ENCODE peak calls at places on chromosomes 7 and 10, in nine cellular contexts. F, M, G, U, J, D, R, V and K are unnamed samples.

GRCh38 chr7:105594034-105594433 is 12.7 kb upstream of the EFCAB10 start:
- DNase-seq in D (no peak), F (no peak), V (no peak), M (no peak), G (no peak), U (peak), R (no peak), J (no peak), K (no peak)

GRCh38 chr7:2465928-2466327 is 10.3 kb downstream of the GRIFIN start:
- DNase-seq in J (no peak), M (no peak), U (peak), G (no peak), R (no peak), V (no peak), F (no peak), D (no peak), K (no peak)

GRCh38 chr10:52949899-52950298 is 177.3 kb upstream of the MBL2 start:
- DNase-seq in J (no peak), D (no peak), R (no peak), V (peak), U (no peak), F (peak), G (no peak), M (no peak), K (no peak)

GRCh38 chr7:128037081-128037480 is 5.8 kb upstream of the LRRC4 start:
- DNase-seq in R (no peak), M (no peak), J (no peak), F (no peak), V (no peak), U (no peak), D (no peak), G (no peak), K (no peak)

GRCh38 chr10:80407836-80408197 is 534 bp upstream of the PRXL2A start:
- DNase-seq in D (no peak), J (no peak), R (no peak), F (no peak), G (no peak), V (peak), U (no peak), M (no peak), K (no peak)

GRCh38 chr10:133079836-133080682 is 7.7 kb upstream of the ADGRA1 start:
- DNase-seq in R (no peak), J (no peak), G (no peak), U (no peak), M (no peak), F (peak), D (no peak), V (no peak), K (peak)

GRCh38 chr7:494261-494687 is 25.4 kb downstream of the PDGFA start:
- DNase-seq in G (peak), U (no peak), V (no peak), R (no peak), M (no peak), J (no peak), D (no peak), F (no peak), K (no peak)

GRCh38 chr10:63707254-63707910 is 186.2 kb downstream of the REEP3 start:
- DNase-seq in J (no peak), V (peak), D (no peak), F (no peak), R (peak), U (no peak), M (no peak), G (peak), K (no peak)

GRCh38 chr10:74967850-74968620 is 141.6 kb downstream of the KAT6B start:
- DNase-seq in M (no peak), F (no peak), U (no peak), J (no peak), G (no peak), V (no peak), D (no peak), R (no peak), K (no peak)

GRCh38 chr10:91774571-91774970 is 23.7 kb upstream of the TNKS2 start:
- DNase-seq in U (no peak), D (no peak), R (no peak), F (no peak), J (no peak), G (no peak), V (no peak), M (no peak), K (no peak)

GRCh38 chr10:86599729-86600128 is 54.6 kb upstream of the OPN4 start:
- DNase-seq in M (peak), R (no peak), V (peak), D (peak), F (peak), U (peak), G (no peak), J (no peak), K (no peak)

GRCh38 chr10:132497083-132497680 is 40.4 kb upstream of the INPP5A start:
- DNase-seq in J (no peak), F (no peak), U (no peak), R (no peak), D (no peak), G (no peak), V (no peak), M (no peak), K (no peak)

GRCh38 chr10:34498821-34499220 is 316.3 kb downstream of the PARD3 start:
- DNase-seq in J (no peak), F (no peak), R (no peak), U (no peak), D (no peak), G (no peak), V (no peak), M (no peak), K (no peak)

GRCh38 chr7:69764681-69765080 is 166.4 kb downstream of the AUTS2 start:
- DNase-seq in D (no peak), J (no peak), F (no peak), R (no peak), V (no peak), M (no peak), U (no peak), G (no peak), K (no peak)

GRCh38 chr10:28842321-28842720 is 165.0 kb downstream of the BAMBI start:
- DNase-seq in F (no peak), D (no peak), G (no peak), M (no peak), U (no peak), J (no peak), R (peak), V (no peak), K (no peak)

GRCh38 chr10:130810856-130811255 is 500.7 kb downstream of the TCERG1L start:
- DNase-seq in V (no peak), G (no peak), J (no peak), M (peak), U (peak), R (no peak), D (no peak), F (no peak), K (no peak)

GRCh38 chr10:100621360-100622205 is 85.8 kb downstream of the HIF1AN start:
- DNase-seq in M (no peak), F (no peak), D (no peak), U (no peak), R (peak), V (no peak), J (peak), G (no peak), K (no peak)

GRCh38 chr10:109647627-109648026 is 275.7 kb downstream of the XPNPEP1 start:
- DNase-seq in F (no peak), R (no peak), V (no peak), G (no peak), U (no peak), M (no peak), D (no peak), J (no peak), K (no peak)

GRCh38 chr7:10973942-10974716 is 457 bp downstream of the PHF14 start:
- DNase-seq in G (peak), M (no peak), V (peak), F (peak), U (peak), D (peak), J (peak), R (peak), K (peak)

GRCh38 chr7:141356096-141356495 is 195.1 kb upstream of the AGK start:
- DNase-seq in G (no peak), V (no peak), F (no peak), J (no peak), M (no peak), R (no peak), D (no peak), U (no peak), K (no peak)

GRCh38 chr10:107317592-107317991 is 153.1 kb upstream of the SORCS1 start:
- DNase-seq in U (no peak), J (no peak), R (no peak), G (no peak), F (no peak), V (no peak), M (no peak), D (no peak), K (no peak)

GRCh38 chr10:120948889-120949382 is 97.8 kb downstream of the WDR11 start:
- DNase-seq in F (peak), D (peak), U (no peak), J (peak), V (peak), G (peak), R (peak), M (peak), K (peak)
- TF ChIP-seq CTCF in F (peak), D (no peak), U (peak), J (peak), V (peak), G (peak), R (peak), M (peak), K (peak)

GRCh38 chr7:137684316-137684715 is 162.5 kb downstream of the DGKI start:
- DNase-seq in R (no peak), F (no peak), J (no peak), V (no peak), D (no peak), G (no peak), U (no peak), M (no peak), K (no peak)
- TF ChIP-seq CTCF in R (no peak), F (no peak), J (no peak), V (no peak), D (no peak), G (no peak), U (no peak), M (no peak), K (no peak)

DNA sequence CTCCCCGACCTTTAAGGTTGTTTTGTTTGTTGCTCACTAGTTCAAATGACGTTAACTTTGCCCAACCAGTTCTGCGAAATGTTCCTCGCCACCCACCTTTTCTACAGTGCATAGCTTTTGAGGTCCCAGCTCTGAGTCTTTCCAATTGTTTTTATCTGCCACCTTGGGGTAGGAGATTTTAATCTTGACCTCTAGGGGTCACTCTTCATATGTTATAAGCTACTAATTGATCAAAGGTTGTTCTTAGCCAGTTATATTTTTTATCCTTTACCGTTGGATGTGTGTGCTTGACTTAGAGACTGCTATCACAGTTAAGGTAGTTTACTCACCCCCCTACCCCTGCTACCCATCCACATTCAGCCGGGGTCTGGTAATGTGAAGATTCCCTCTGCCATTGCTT is 372.4 kb downstream of the SUGCT start:
- DNase-seq in M (no peak), R (no peak), J (no peak), V (no peak), G (peak), U (no peak), F (no peak), D (no peak), K (no peak)
- TF ChIP-seq CTCF in M (no peak), R (peak), J (no peak), V (no peak), G (peak), U (no peak), F (peak), D (no peak), K (peak)

GRCh38 chr7:71267734-71268133 is 135.8 kb downstream of the GALNT17 start:
- DNase-seq in J (no peak), V (no peak), G (no peak), U (no peak), M (no peak), D (no peak), F (no peak), R (no peak), K (no peak)
- TF ChIP-seq CTCF in J (no peak), V (no peak), G (no peak), U (no peak), M (no peak), D (no peak), F (no peak), R (no peak), K (no peak)

GRCh38 chr7:18873674-18874341 is 243.6 kb downstream of the TWIST1 start:
- DNase-seq in G (no peak), V (no peak), J (no peak), M (no peak), U (no peak), F (peak), D (no peak), R (peak), K (peak)
- TF ChIP-seq CTCF in G (no peak), V (peak), J (no peak), M (peak), U (no peak), F (peak), D (no peak), R (peak), K (peak)

GRCh38 chr10:1360011-1360580 is 303.9 kb downstream of the WDR37 start:
- DNase-seq in V (no peak), J (no peak), U (no peak), M (no peak), F (no peak), R (no peak), D (no peak), G (no peak), K (peak)
- TF ChIP-seq CTCF in V (no peak), J (no peak), U (no peak), M (peak), F (no peak), R (no peak), D (no peak), G (peak), K (peak)

GRCh38 chr10:69802424-69803161 is 887 bp downstream of the COL13A1 start:
- DNase-seq in R (peak), F (peak), U (no peak), J (no peak), V (peak), D (no peak), G (no peak), M (no peak), K (peak)

GRCh38 chr10:69801094-69801433 is 642 bp upstream of the COL13A1 start:
- DNase-seq in F (peak), R (peak), D (peak), J (no peak), G (peak), M (no peak), V (peak), U (no peak), K (peak)

GRCh38 chr10:69800109-69800508 is 1.6 kb upstream of the COL13A1 start:
- DNase-seq in G (no peak), J (no peak), F (peak), V (peak), D (peak), R (peak), U (no peak), M (no peak), K (peak)

GRCh38 chr10:69800665-69801064 is 1.0 kb upstream of the COL13A1 start:
- DNase-seq in D (no peak), U (no peak), R (no peak), G (no peak), J (no peak), V (no peak), F (no peak), M (no peak), K (no peak)

DNA sequence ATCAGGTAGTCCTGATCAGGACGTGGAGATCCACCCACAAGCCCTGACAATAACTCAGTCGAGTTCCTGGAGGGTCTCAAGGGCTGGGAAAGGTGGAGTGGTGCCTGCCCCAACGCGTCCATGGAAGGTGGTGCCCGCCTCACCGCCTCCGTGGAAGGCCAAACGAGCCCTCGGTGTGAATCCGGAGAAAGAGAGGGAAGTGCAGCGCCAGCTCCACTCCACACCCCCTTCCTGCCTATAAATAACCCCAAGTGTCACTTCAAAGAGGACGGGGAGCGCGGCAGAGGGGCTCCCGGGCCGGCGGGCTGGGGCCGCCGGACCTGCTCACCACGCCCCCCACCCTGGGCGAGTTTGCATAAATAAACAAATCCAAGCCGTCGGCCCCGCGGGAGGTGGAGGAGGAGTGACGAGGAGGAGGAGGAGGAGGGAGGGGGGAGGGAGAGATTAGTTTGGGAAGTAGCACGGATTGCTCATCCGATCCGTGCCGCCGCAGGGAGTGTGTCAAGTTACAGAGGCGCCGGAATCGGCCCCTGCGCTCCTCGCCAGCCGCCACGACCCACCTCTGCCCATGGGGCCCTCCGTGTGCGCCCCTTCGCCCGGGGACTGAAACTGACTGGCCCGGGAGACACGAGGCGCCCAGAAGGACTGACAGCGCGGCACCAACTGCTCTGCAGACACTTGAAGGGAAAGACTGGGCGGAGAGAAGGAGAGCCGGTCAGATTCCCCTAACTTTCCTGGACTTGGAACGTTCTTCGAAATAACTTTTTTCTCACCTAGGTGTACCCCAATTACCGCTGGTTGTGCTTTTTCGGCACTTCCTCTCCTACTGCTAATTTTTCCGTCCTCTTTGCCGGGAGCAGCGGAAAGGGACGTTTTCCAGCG is at the start of gene COL13A1:
- DNase-seq in F (peak), D (no peak), U (no peak), G (no peak), R (peak), M (no peak), V (peak), J (no peak), K (peak)
- TF ChIP-seq CTCF in F (no peak), D (no peak), U (no peak), G (no peak), R (no peak), M (no peak), V (no peak), J (no peak), K (no peak)

GRCh38 chr7:36312915-36313334 is 76.7 kb upstream of the ANLN start:
- DNase-seq in D (no peak), M (peak), V (no peak), G (no peak), R (no peak), F (no peak), J (no peak), U (no peak), K (no peak)

GRCh38 chr7:36313607-36314006 is 76.1 kb upstream of the ANLN start:
- DNase-seq in V (no peak), R (no peak), J (no peak), U (no peak), F (no peak), M (peak), G (no peak), D (no peak), K (no peak)

GRCh38 chr7:36310897-36311296 is 78.8 kb upstream of the ANLN start:
- DNase-seq in M (peak), R (no peak), G (no peak), J (no peak), U (no peak), V (no peak), D (peak), F (no peak), K (no peak)

GRCh38 chr7:36311539-36311938 is 78.1 kb upstream of the ANLN start:
- DNase-seq in F (no peak), G (no peak), V (no peak), R (no peak), J (no peak), U (no peak), M (peak), D (peak), K (no peak)

GRCh38 chr7:36312064-36312914 is 77.4 kb upstream of the ANLN start:
- DNase-seq in M (peak), J (peak), V (peak), F (peak), G (peak), U (no peak), D (peak), R (no peak), K (peak)
- TF ChIP-seq CTCF in M (peak), J (no peak), V (peak), F (peak), G (no peak), U (no peak), D (no peak), R (no peak), K (peak)

DNA sequence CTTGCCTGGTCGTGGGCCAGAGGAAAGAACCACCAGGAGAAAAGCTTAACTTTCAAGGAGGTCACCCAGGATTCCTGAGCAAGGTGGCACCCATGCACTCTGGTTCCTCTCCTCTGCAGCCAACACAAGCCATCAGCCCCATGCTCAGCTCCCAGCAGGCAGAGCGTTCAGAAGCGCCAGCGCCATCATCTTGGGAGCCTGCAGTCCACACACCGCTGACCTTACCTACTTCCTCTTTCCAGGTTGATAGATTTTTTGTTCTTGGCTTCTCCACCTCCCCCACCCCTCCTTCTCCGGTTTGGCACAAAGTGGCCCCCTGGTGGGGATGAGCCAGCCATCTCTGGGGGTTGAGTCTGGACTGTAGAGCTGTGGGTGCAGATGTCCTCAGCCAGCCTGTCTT is 1.7 kb upstream of the WDR86 start:
- DNase-seq in U (no peak), R (no peak), V (no peak), F (no peak), D (no peak), M (no peak), J (no peak), G (no peak), K (no peak)
- TF ChIP-seq CTCF in U (no peak), R (no peak), V (no peak), F (no peak), D (no peak), M (no peak), J (no peak), G (no peak), K (no peak)

DNA sequence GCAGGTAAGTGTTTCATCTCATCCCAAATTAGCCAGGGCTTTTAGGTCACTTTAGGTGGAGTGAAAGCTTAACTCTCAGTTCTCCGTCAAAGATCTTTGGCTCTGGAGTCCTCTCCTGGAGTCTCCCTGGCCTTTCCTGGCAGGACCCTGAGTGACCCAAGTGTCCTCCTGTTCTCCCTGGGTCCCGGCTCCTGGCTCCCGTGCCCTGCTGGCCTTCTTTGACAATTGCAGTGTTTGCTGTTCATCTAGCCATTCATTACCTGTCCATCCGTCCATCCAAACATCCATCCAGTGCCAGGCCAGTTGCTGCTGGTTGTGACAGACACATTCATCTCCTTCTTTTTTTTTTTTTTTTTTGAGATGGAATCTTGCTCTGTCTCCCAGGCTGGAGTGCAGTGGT is 6.2 kb upstream of the TPST1 start:
- DNase-seq in R (no peak), M (no peak), D (no peak), J (no peak), U (no peak), F (no peak), V (no peak), G (no peak), K (no peak)
- TF ChIP-seq CTCF in R (no peak), M (no peak), D (no peak), J (no peak), U (no peak), F (no peak), V (no peak), G (no peak), K (no peak)